ENCODE peak calls at places on chromosomes 16 and 17, in six cellular contexts. One of them, this sample, is unnamed. For H3K4me1, the result is how much of the 10 kb centered on the place peaks cover.

GRCh38 chr17:55162556-55162946 is 102.2 kb upstream of the HLF start:
- DNase-seq in esophagus squamous epithelium: no peak
- DNase-seq in kidney: no peak
- DNase-seq in SK-N-SH: no peak
- DNase-seq in effector memory CD4-positive, alpha-beta T cell: no peak
- DNase-seq in tibial artery: no peak
- DNase-seq in this sample: no peak

GRCh38 chr16:64206877-64207276 is 915.0 kb downstream of the CDH11 start:
- DNase-seq in esophagus squamous epithelium: no peak
- DNase-seq in kidney: no peak
- DNase-seq in SK-N-SH: peak
- DNase-seq in effector memory CD4-positive, alpha-beta T cell: no peak
- DNase-seq in tibial artery: no peak
- DNase-seq in this sample: no peak

GRCh38 chr17:3929181-3929580 is 12.9 kb upstream of the P2RX1 start:
- DNase-seq in esophagus squamous epithelium: no peak
- DNase-seq in kidney: peak
- DNase-seq in SK-N-SH: no peak
- DNase-seq in effector memory CD4-positive, alpha-beta T cell: no peak
- DNase-seq in tibial artery: no peak
- DNase-seq in this sample: no peak

GRCh38 chr16:87948119-87948545 is 3.1 kb upstream of the BANP start:
- DNase-seq in esophagus squamous epithelium: no peak
- DNase-seq in kidney: peak
- DNase-seq in SK-N-SH: no peak
- DNase-seq in effector memory CD4-positive, alpha-beta T cell: no peak
- DNase-seq in tibial artery: no peak
- DNase-seq in this sample: no peak

GRCh38 chr16:4373909-4374742 is 2.5 kb downstream of the VASN start:
- DNase-seq in esophagus squamous epithelium: no peak
- DNase-seq in kidney: peak
- DNase-seq in SK-N-SH: no peak
- DNase-seq in effector memory CD4-positive, alpha-beta T cell: no peak
- DNase-seq in tibial artery: peak
- DNase-seq in this sample: peak

GRCh38 chr17:6551356-6551755 is 5.0 kb downstream of the PITPNM3 start:
- DNase-seq in esophagus squamous epithelium: no peak
- DNase-seq in kidney: no peak
- DNase-seq in SK-N-SH: no peak
- DNase-seq in effector memory CD4-positive, alpha-beta T cell: no peak
- DNase-seq in tibial artery: no peak
- DNase-seq in this sample: peak

GRCh38 chr17:55705847-55706246 is 16.8 kb downstream of the TMEM100 start:
- DNase-seq in esophagus squamous epithelium: no peak
- DNase-seq in kidney: no peak
- DNase-seq in SK-N-SH: no peak
- DNase-seq in effector memory CD4-positive, alpha-beta T cell: no peak
- DNase-seq in tibial artery: no peak
- DNase-seq in this sample: peak

GRCh38 chr16:68644715-68645493 is at the start of gene CDH3:
- DNase-seq in esophagus squamous epithelium: no peak
- DNase-seq in kidney: peak
- DNase-seq in SK-N-SH: peak
- DNase-seq in effector memory CD4-positive, alpha-beta T cell: no peak
- DNase-seq in tibial artery: no peak
- DNase-seq in this sample: peak

GRCh38 chr17:52233632-52234031 is 75.1 kb upstream of the CA10 start:
- DNase-seq in esophagus squamous epithelium: no peak
- DNase-seq in kidney: no peak
- DNase-seq in SK-N-SH: no peak
- DNase-seq in effector memory CD4-positive, alpha-beta T cell: no peak
- DNase-seq in tibial artery: no peak
- DNase-seq in this sample: no peak

GRCh38 chr17:6712058-6712853 is 913 bp downstream of the SLC13A5 start:
- DNase-seq in esophagus squamous epithelium: no peak
- DNase-seq in kidney: no peak
- DNase-seq in SK-N-SH: peak
- DNase-seq in effector memory CD4-positive, alpha-beta T cell: no peak
- DNase-seq in tibial artery: no peak
- DNase-seq in this sample: peak

GRCh38 chr16:87212026-87212425 is 105.2 kb downstream of the C16orf95 start:
- DNase-seq in esophagus squamous epithelium: no peak
- DNase-seq in kidney: no peak
- DNase-seq in SK-N-SH: no peak
- DNase-seq in effector memory CD4-positive, alpha-beta T cell: no peak
- DNase-seq in tibial artery: no peak
- DNase-seq in this sample: no peak

GRCh38 chr16:66521227-66521626 is 28.7 kb downstream of the TK2 start:
- DNase-seq in esophagus squamous epithelium: no peak
- DNase-seq in kidney: no peak
- DNase-seq in SK-N-SH: no peak
- DNase-seq in effector memory CD4-positive, alpha-beta T cell: no peak
- DNase-seq in tibial artery: no peak
- DNase-seq in this sample: no peak

GRCh38 chr16:12323007-12323699 is 346.6 kb downstream of the SNX29 start:
- DNase-seq in esophagus squamous epithelium: no peak
- DNase-seq in kidney: no peak
- DNase-seq in SK-N-SH: no peak
- DNase-seq in effector memory CD4-positive, alpha-beta T cell: peak
- DNase-seq in tibial artery: no peak
- DNase-seq in this sample: no peak

GRCh38 chr16:11957591-11958395 is 7.2 kb upstream of the TNFRSF17 start:
- DNase-seq in esophagus squamous epithelium: no peak
- DNase-seq in kidney: no peak
- DNase-seq in SK-N-SH: no peak
- DNase-seq in effector memory CD4-positive, alpha-beta T cell: no peak
- DNase-seq in tibial artery: no peak
- DNase-seq in this sample: no peak

GRCh38 chr16:76837872-76838271 is 353.1 kb upstream of the MON1B start:
- DNase-seq in esophagus squamous epithelium: no peak
- DNase-seq in kidney: no peak
- DNase-seq in SK-N-SH: no peak
- DNase-seq in effector memory CD4-positive, alpha-beta T cell: no peak
- DNase-seq in tibial artery: no peak
- DNase-seq in this sample: no peak

GRCh38 chr16:9176547-9177418 is 85.3 kb downstream of the HAPSTR1 start:
- DNase-seq in esophagus squamous epithelium: no peak
- DNase-seq in kidney: no peak
- DNase-seq in SK-N-SH: no peak
- DNase-seq in effector memory CD4-positive, alpha-beta T cell: no peak
- DNase-seq in tibial artery: no peak
- DNase-seq in this sample: no peak

GRCh38 chr16:24516900-24517669 is 22.3 kb upstream of the RBBP6 start:
- DNase-seq in esophagus squamous epithelium: no peak
- DNase-seq in kidney: peak
- DNase-seq in SK-N-SH: peak
- DNase-seq in effector memory CD4-positive, alpha-beta T cell: peak
- DNase-seq in tibial artery: peak
- DNase-seq in this sample: peak

GRCh38 chr17:16939606-16940115 is 32.3 kb downstream of the TNFRSF13B start:
- DNase-seq in esophagus squamous epithelium: no peak
- DNase-seq in kidney: peak
- DNase-seq in SK-N-SH: no peak
- DNase-seq in effector memory CD4-positive, alpha-beta T cell: no peak
- DNase-seq in tibial artery: peak
- DNase-seq in this sample: no peak

GRCh38 chr17:47698749-47699535 is 5.0 kb downstream of the TBKBP1 start:
- DNase-seq in esophagus squamous epithelium: no peak
- DNase-seq in kidney: peak
- DNase-seq in SK-N-SH: peak
- DNase-seq in effector memory CD4-positive, alpha-beta T cell: peak
- DNase-seq in tibial artery: no peak
- DNase-seq in this sample: no peak

DNA sequence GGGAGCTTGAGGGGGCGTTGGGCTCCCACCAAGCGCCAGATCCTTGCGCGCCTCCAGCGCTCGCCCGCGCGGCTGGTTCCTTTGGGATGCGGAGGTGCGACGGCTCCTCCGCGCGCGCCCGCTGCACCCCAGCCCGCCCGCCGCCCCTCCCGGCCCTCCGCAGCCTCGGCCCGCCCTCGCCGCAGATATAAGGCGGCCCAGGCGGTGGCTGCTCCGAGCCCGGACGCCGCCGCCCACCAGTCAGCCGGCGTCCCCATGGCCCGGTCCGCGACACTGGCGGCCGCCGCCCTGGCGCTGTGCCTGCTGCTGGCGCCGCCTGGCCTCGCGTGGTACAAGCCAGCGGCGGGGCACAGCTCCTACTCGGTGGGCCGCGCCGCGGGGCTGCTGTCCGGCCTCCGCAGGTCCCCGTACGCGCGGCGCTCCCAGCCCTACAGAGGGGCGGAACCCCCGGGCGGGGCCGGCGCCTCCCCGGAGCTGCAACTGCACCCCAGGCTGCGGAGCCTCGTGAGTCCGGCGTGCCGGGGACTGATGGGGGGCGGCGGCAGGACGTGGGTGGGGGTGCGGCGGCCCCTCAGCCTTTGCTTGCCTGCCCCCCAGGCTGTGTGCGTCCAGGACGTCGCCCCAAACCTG is at the start of gene NPB:
- DNase-seq in esophagus squamous epithelium: no peak
- DNase-seq in kidney: peak
- DNase-seq in SK-N-SH: peak
- DNase-seq in effector memory CD4-positive, alpha-beta T cell: no peak
- DNase-seq in tibial artery: no peak
- DNase-seq in this sample: no peak
- H3K4me1 ChIP-seq in esophagus squamous epithelium: under half
- H3K4me1 ChIP-seq in kidney: under half
- H3K4me1 ChIP-seq in SK-N-SH: under half
- H3K4me1 ChIP-seq in effector memory CD4-positive, alpha-beta T cell: under half
- H3K4me1 ChIP-seq in tibial artery: under half
- H3K4me1 ChIP-seq in this sample: under half

GRCh38 chr17:57096472-57097198 is 11.6 kb downstream of the AKAP1 start:
- DNase-seq in esophagus squamous epithelium: no peak
- DNase-seq in kidney: no peak
- DNase-seq in SK-N-SH: no peak
- DNase-seq in effector memory CD4-positive, alpha-beta T cell: no peak
- DNase-seq in tibial artery: no peak
- DNase-seq in this sample: no peak

GRCh38 chr17:57102122-57102521 is 17.1 kb downstream of the AKAP1 start:
- DNase-seq in esophagus squamous epithelium: no peak
- DNase-seq in kidney: no peak
- DNase-seq in SK-N-SH: no peak
- DNase-seq in effector memory CD4-positive, alpha-beta T cell: no peak
- DNase-seq in tibial artery: no peak
- DNase-seq in this sample: no peak

GRCh38 chr17:57099165-57099564 is 14.1 kb downstream of the AKAP1 start:
- DNase-seq in esophagus squamous epithelium: no peak
- DNase-seq in kidney: no peak
- DNase-seq in SK-N-SH: no peak
- DNase-seq in effector memory CD4-positive, alpha-beta T cell: no peak
- DNase-seq in tibial artery: no peak
- DNase-seq in this sample: no peak

GRCh38 chr17:57092779-57093178 is 7.7 kb downstream of the AKAP1 start:
- DNase-seq in esophagus squamous epithelium: no peak
- DNase-seq in kidney: no peak
- DNase-seq in SK-N-SH: no peak
- DNase-seq in effector memory CD4-positive, alpha-beta T cell: no peak
- DNase-seq in tibial artery: peak
- DNase-seq in this sample: no peak

DNA sequence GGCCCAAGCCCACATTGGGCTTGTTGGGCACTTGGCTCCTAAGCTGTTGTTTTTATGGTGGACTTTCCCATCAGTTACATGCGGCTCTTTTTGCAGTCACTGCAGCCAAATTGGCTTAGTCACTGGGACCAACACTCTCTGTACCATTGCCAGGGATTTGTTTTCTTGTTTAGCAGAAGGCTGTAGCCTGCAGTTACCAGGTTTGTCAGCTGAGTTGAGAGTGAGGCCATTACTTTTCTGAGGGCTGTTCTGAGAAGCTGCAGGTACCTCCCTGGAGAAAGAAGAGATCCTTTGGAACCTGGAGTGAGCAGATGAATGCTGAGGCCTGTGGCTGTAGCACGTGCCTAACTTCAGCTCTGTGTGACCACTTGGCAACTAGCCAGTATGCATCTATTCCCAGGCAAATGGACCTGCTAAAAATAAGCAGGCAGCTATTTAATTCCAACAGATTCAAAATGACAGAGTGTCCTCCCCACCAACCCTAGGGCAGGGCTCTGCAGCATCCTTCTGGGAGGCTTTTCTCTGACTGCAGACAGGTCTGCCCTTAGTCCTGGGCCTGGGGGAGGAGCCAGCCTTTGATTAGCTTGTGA is 12.9 kb downstream of the AKAP1 start:
- DNase-seq in esophagus squamous epithelium: no peak
- DNase-seq in kidney: no peak
- DNase-seq in SK-N-SH: peak
- DNase-seq in effector memory CD4-positive, alpha-beta T cell: no peak
- DNase-seq in tibial artery: peak
- DNase-seq in this sample: no peak
- H3K27ac ChIP-seq in esophagus squamous epithelium: peak
- H3K27ac ChIP-seq in kidney: peak
- H3K27ac ChIP-seq in SK-N-SH: peak
- H3K27ac ChIP-seq in effector memory CD4-positive, alpha-beta T cell: no peak
- H3K27ac ChIP-seq in tibial artery: peak
- H3K27ac ChIP-seq in this sample: no peak

DNA sequence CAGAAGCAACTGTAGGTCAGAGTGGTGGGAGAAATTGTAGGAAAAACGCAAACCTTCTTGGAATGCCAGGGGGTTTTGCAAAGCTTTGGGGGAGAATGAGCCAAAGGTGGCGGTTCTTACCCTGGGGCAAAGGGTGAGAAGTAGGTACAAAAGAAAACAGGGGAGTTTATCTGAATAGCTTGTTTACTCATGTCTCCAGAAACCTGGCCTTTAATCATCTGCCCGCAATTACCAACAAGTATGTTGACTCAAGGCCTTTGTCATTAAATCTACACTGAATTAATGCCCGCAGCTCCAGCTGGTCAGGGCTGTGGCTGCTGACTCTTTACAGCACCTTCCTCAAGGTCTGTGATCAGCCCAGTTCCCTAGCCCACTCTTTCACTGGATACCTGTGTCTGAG is 320.1 kb downstream of the CBLN1 start:
- DNase-seq in esophagus squamous epithelium: no peak
- DNase-seq in kidney: no peak
- DNase-seq in SK-N-SH: no peak
- DNase-seq in effector memory CD4-positive, alpha-beta T cell: no peak
- DNase-seq in tibial artery: no peak
- DNase-seq in this sample: peak
- H3K4me1 ChIP-seq in esophagus squamous epithelium: under half
- H3K4me1 ChIP-seq in kidney: under half
- H3K4me1 ChIP-seq in SK-N-SH: under half
- H3K4me1 ChIP-seq in effector memory CD4-positive, alpha-beta T cell: under half
- H3K4me1 ChIP-seq in tibial artery: under half
- H3K4me1 ChIP-seq in this sample: under half

GRCh38 chr17:50947844-50948514 is 81.8 kb upstream of the TOB1 start:
- DNase-seq in esophagus squamous epithelium: no peak
- DNase-seq in kidney: peak
- DNase-seq in SK-N-SH: peak
- DNase-seq in effector memory CD4-positive, alpha-beta T cell: no peak
- DNase-seq in tibial artery: no peak
- DNase-seq in this sample: no peak
- H3K27ac ChIP-seq in esophagus squamous epithelium: peak
- H3K27ac ChIP-seq in kidney: peak
- H3K27ac ChIP-seq in SK-N-SH: peak
- H3K27ac ChIP-seq in effector memory CD4-positive, alpha-beta T cell: no peak
- H3K27ac ChIP-seq in tibial artery: peak
- H3K27ac ChIP-seq in this sample: no peak